ENCODE peak calls at places on chromosomes 5 and 9, in four cellular contexts. K is sigmoid colon, N is ovary, H is mucosa of descending colon. W is an unnamed sample.

GRCh38 chr5:31291323-31291854 is 97.9 kb downstream of the CDH6 start:
- DNase-seq in K (no peak), N (no peak), H (no peak), W (no peak)

GRCh38 chr9:91949293-91949945 is 609 bp downstream of the ROR2 start:
- DNase-seq in K (peak), N (peak), H (peak), W (no peak)

GRCh38 chr5:178149199-178149932 is 4.3 kb downstream of the NHP2 start:
- DNase-seq in K (no peak), N (no peak), H (no peak), W (no peak)

GRCh38 chr5:136094189-136094912 is 38.3 kb upstream of the SMAD5 start:
- DNase-seq in K (no peak), N (no peak), H (peak), W (no peak)

GRCh38 chr5:173832386-173832785 is 55.8 kb upstream of the CPEB4 start:
- DNase-seq in K (no peak), N (no peak), H (no peak), W (no peak)

GRCh38 chr9:4389755-4390154 is 89.9 kb upstream of the GLIS3 start:
- DNase-seq in K (no peak), N (no peak), H (no peak), W (no peak)

GRCh38 chr9:122348288-122348777 is 22.5 kb upstream of the PTGS1 start:
- DNase-seq in K (peak), N (no peak), H (no peak), W (no peak)

GRCh38 chr5:115351356-115352195 is 55.1 kb upstream of the CCDC112 start:
- DNase-seq in K (no peak), N (no peak), H (no peak), W (no peak)

GRCh38 chr5:80973027-80973426 is 12.9 kb downstream of the RASGRF2 start:
- DNase-seq in K (no peak), N (no peak), H (no peak), W (no peak)

GRCh38 chr5:22470408-22470807 is 382.7 kb downstream of the CDH12 start:
- DNase-seq in K (no peak), N (no peak), H (no peak), W (no peak)

GRCh38 chr9:34341659-34342266 is 12.4 kb downstream of the NUDT2 start:
- DNase-seq in K (peak), N (no peak), H (no peak), W (no peak)

GRCh38 chr9:108836319-108836718 is 19.5 kb downstream of the ACTL7B start:
- DNase-seq in K (no peak), N (no peak), H (no peak), W (no peak)

DNA sequence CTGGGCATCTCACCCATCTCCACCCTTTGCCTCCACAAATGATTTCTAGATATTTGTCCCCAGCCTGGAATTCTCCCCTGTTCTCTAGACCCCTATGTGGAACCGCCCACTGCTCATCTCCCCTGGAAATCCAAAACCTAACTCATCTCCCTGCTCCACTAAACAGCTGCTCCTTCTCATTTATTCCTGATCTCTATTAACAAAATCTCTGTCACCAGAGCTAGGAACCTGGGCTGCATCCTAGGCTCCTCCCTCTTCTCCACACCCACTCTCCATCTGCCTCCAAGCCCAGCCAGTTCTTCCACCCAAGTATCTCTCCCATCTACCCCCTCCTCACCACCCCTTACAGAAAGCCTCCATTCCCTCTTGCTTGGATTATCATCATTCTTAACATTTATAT is 24.0 kb upstream of the SYNPO start:
- DNase-seq in K (no peak), N (no peak), H (no peak), W (no peak)
- H3K4me3 ChIP-seq in K (no peak), N (no peak), H (no peak), W (no peak)

DNA sequence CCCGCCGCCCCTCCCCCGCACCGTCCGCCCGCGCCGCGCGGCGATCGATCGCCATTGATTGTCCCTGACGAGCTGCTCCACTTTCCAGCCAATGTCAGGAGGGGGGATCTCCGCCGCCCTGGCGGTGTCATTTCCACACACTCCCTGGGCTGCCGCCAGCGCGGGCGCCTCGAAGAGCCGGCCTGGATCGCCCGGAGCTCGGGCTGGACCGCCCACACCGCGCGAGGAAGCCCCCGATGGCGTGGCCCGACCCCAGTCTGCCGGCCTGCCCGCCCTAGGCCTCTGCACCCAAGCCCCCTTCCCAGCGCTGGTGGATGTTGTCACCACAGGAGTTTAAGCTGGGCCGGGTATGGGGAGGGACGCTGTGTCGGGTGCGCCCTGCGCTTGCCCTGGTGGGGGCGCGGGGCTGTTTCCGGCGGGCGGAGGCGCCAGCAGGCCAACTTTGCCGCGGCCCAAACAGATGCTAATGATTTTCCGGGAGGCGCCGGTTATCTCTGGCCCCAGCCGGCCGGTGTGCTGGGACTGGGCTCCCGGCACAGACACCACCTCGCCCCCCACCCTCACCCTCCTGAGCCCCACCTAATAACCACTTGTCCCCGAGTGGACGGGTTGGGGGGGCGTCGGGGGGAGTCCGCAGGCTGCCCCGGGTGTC is 10.6 kb upstream of the CXXC5 start:
- DNase-seq in K (peak), N (peak), H (peak), W (peak)
- H3K4me3 ChIP-seq in K (peak), N (peak), H (no peak), W (peak)

GRCh38 chr9:128895556-128895955 is 13.6 kb downstream of the LRRC8A start:
- DNase-seq in K (no peak), N (no peak), H (no peak), W (no peak)

GRCh38 chr9:128894764-128895163 is 12.8 kb downstream of the LRRC8A start:
- DNase-seq in K (no peak), N (no peak), H (no peak), W (no peak)

GRCh38 chr9:128893354-128893753 is 11.4 kb downstream of the LRRC8A start:
- DNase-seq in K (no peak), N (no peak), H (no peak), W (no peak)

GRCh38 chr9:128891354-128892222 is 9.7 kb downstream of the LRRC8A start:
- DNase-seq in K (no peak), N (no peak), H (no peak), W (no peak)

GRCh38 chr9:128892223-128892892 is 10.4 kb downstream of the LRRC8A start:
- DNase-seq in K (peak), N (peak), H (peak), W (peak)
- H3K4me3 ChIP-seq in K (peak), N (peak), H (no peak), W (no peak)

GRCh38 chr5:140182075-140182709 is 7.2 kb downstream of the CYSTM1 start:
- DNase-seq in K (no peak), N (no peak), H (no peak), W (no peak)
- H3K4me3 ChIP-seq in K (no peak), N (no peak), H (no peak), W (no peak)